ENCODE peak calls at places on chromosomes 3 and 15, in four cellular contexts. B, Q, A and W are unnamed samples.

GRCh38 chr3:124778061-124778460 is 47.8 kb downstream of the UMPS start:
- DNase-seq in B (no peak), A (no peak), Q (no peak), W (peak; percentile 13)

GRCh38 chr3:28792604-28793003 is 444.0 kb upstream of the AZI2 start:
- DNase-seq in B (no peak), Q (no peak), A (no peak), W (no peak)

GRCh38 chr3:16437640-16438039 is 75.9 kb downstream of the RFTN1 start:
- DNase-seq in A (no peak), B (no peak), Q (no peak), W (no peak)

GRCh38 chr15:91515188-91515754 is 338.2 kb upstream of the SLCO3A1 start:
- DNase-seq in A (peak; percentile 53), B (peak; percentile 91), Q (no peak), W (no peak)

GRCh38 chr15:20356444-20357138 is 185.0 kb downstream of the GOLGA6L6 start:
- DNase-seq in A (peak; percentile 61), B (no peak), Q (peak; percentile 83), W (peak; percentile 54)

GRCh38 chr3:152968388-152969024 is 133.6 kb downstream of the P2RY1 start:
- DNase-seq in B (no peak), A (no peak), Q (no peak), W (no peak)

GRCh38 chr3:86175593-86175992 is 815.4 kb downstream of the VGLL3 start:
- DNase-seq in A (no peak), B (no peak), Q (no peak), W (no peak)

GRCh38 chr15:67051088-67051659 is 14.2 kb upstream of the SMAD3 start:
- DNase-seq in Q (no peak), B (no peak), A (no peak), W (no peak)

GRCh38 chr15:51828621-51829359 is 663 bp upstream of the TMOD3 start:
- DNase-seq in Q (no peak), B (peak; percentile 29), A (no peak), W (no peak)

GRCh38 chr15:76483018-76483417 is 146.4 kb downstream of the ISL2 start:
- DNase-seq in B (no peak), Q (no peak), A (no peak), W (no peak)

GRCh38 chr15:64274541-64274940 is 81.4 kb downstream of the CSNK1G1 start:
- DNase-seq in B (no peak), A (no peak), Q (no peak), W (no peak)

GRCh38 chr3:133113526-133113925 is 75.3 kb downstream of the TMEM108 start:
- DNase-seq in A (no peak), Q (no peak), B (no peak), W (no peak)

GRCh38 chr3:111761309-111761795 is 97.7 kb upstream of the PHLDB2 start:
- DNase-seq in A (no peak), B (peak; percentile 80), Q (no peak), W (no peak)

GRCh38 chr3:31004025-31004678 is 109.7 kb upstream of the GADL1 start:
- DNase-seq in A (no peak), Q (no peak), B (peak; percentile 98), W (no peak)

GRCh38 chr3:156553705-156554356 is 1.1 kb downstream of the SSR3 start:
- DNase-seq in Q (no peak), A (no peak), B (peak; percentile 76), W (no peak)

GRCh38 chr15:95875141-95875643 is 455.3 kb upstream of the NR2F2 start:
- DNase-seq in A (no peak), Q (no peak), B (peak; percentile 92), W (no peak)

GRCh38 chr3:110814170-110815007 is 257.2 kb upstream of the NECTIN3 start:
- DNase-seq in Q (peak; percentile 41), B (peak; percentile 90), A (no peak), W (no peak)

GRCh38 chr15:51866751-51867150 is 37.3 kb downstream of the TMOD3 start:
- DNase-seq in Q (no peak), A (no peak), B (no peak), W (no peak)

GRCh38 chr3:77421916-77422315 is 382.0 kb downstream of the ROBO2 start:
- DNase-seq in B (no peak), Q (no peak), A (no peak), W (no peak)

GRCh38 chr3:194632983-194633348 is 253 bp downstream of the TMEM44 start:
- DNase-seq in Q (peak; percentile 78), B (no peak), A (peak; percentile 52), W (no peak)

GRCh38 chr3:71138410-71138809 is 445.1 kb downstream of the FOXP1 start:
- DNase-seq in Q (no peak), A (no peak), B (no peak), W (no peak)

GRCh38 chr15:51048308-51048707 is 46.4 kb downstream of the TNFAIP8L3 start:
- DNase-seq in A (no peak), Q (no peak), B (no peak), W (no peak)

GRCh38 chr15:40826123-40827075 is 2.1 kb downstream of the PPP1R14D start:
- DNase-seq in B (no peak), Q (no peak), A (no peak), W (peak; percentile 16)

GRCh38 chr3:57152761-57153160 is 12.4 kb downstream of the IL17RD start:
- DNase-seq in Q (no peak), B (no peak), A (no peak), W (no peak)

GRCh38 chr3:139689122-139689521 is 11.3 kb upstream of the NMNAT3 start:
- DNase-seq in Q (no peak), B (no peak), A (no peak), W (no peak)

GRCh38 chr15:87743557-87743956 is 513.0 kb downstream of the NTRK3 start:
- DNase-seq in A (no peak), B (no peak), Q (no peak), W (no peak)

GRCh38 chr3:126523745-126524428 is at the start of gene CHST13:
- DNase-seq in Q (peak; percentile 76), B (no peak), A (peak; percentile 52), W (peak; percentile 83)

GRCh38 chr3:172259191-172259590 is 189.1 kb downstream of the GHSR start:
- DNase-seq in Q (no peak), A (no peak), B (peak; percentile 5), W (no peak)

GRCh38 chr3:66444146-66444644 is 56.6 kb downstream of the LRIG1 start:
- DNase-seq in B (no peak), Q (no peak), A (no peak), W (no peak)

GRCh38 chr15:37083610-37084009 is 16.7 kb downstream of the MEIS2 start:
- DNase-seq in Q (no peak), B (no peak), A (no peak), W (no peak)

GRCh38 chr3:153379516-153379915 is 217.5 kb downstream of the RAP2B start:
- DNase-seq in Q (no peak), B (peak; percentile 14), A (no peak), W (no peak)

GRCh38 chr15:48647963-48648362 is 2.5 kb upstream of the FBN1 start:
- DNase-seq in A (no peak), B (peak; percentile 70), Q (no peak), W (no peak)